ENCODE peak calls at places on chromosomes 5 and 9, in five cellular contexts. P, E, Z, K and T are unnamed samples.

GRCh38 chr9:136189394-136190236 is 15.3 kb downstream of the LHX3 start:
- DNase-seq in P (no peak), E (peak; percentile 43), Z (no peak), K (no peak), T (no peak)

GRCh38 chr9:2066312-2067273 is 51.4 kb downstream of the SMARCA2 start:
- DNase-seq in P (peak; percentile 26), E (no peak), Z (no peak), K (no peak), T (no peak)

GRCh38 chr5:55521903-55522302 is 12.9 kb downstream of the PLPP1 start:
- DNase-seq in P (no peak), E (no peak), Z (no peak), K (no peak), T (no peak)

GRCh38 chr9:135857843-135858242 is 49.5 kb downstream of the CAMSAP1 start:
- DNase-seq in P (no peak), E (no peak), Z (no peak), K (no peak), T (peak; percentile 45)

GRCh38 chr9:136085815-136086212 is 9.3 kb downstream of the NACC2 start:
- DNase-seq in P (no peak), E (peak; percentile 95), Z (peak; percentile 45), K (no peak), T (no peak)

GRCh38 chr5:9160747-9161146 is 385.1 kb downstream of the SEMA5A start:
- DNase-seq in P (no peak), E (no peak), Z (no peak), K (no peak), T (no peak)

GRCh38 chr9:129626944-129627297 is 958 bp downstream of the NTMT1 start:
- DNase-seq in P (peak; percentile 92), E (no peak), Z (no peak), K (no peak), T (peak; percentile 90)

GRCh38 chr5:140236896-140237598 is 62.1 kb downstream of the CYSTM1 start:
- DNase-seq in P (no peak), E (no peak), Z (peak; percentile 47), K (no peak), T (no peak)

GRCh38 chr5:59793000-59793399 is 100.5 kb downstream of the PDE4D start:
- DNase-seq in P (peak; percentile 71), E (no peak), Z (peak; percentile 53), K (peak; percentile 72), T (no peak)

GRCh38 chr9:127972316-127972871 is 8.4 kb downstream of the EEIG1 start:
- DNase-seq in P (no peak), E (peak; percentile 82), Z (no peak), K (no peak), T (peak; percentile 72)
- H3K9me3 ChIP-seq in P (no peaks in the 10 kb centered on the region), E (no peaks in the 10 kb centered on the region), Z (no peaks in the 10 kb centered on the region), K (no peaks in the 10 kb centered on the region), T (no peaks in the 10 kb centered on the region)

GRCh38 chr9:68769852-68770251 is 64.8 kb downstream of the PIP5K1B start:
- DNase-seq in P (no peak), E (no peak), Z (no peak), K (no peak), T (no peak)
- H3K4me3 ChIP-seq in P (no peak overlapping the region), E (no peak overlapping the region), Z (no peak overlapping the region), K (no peak overlapping the region), T (no peak overlapping the region)

GRCh38 chr5:154049685-154050084 is 10.9 kb downstream of the MFAP3 start:
- DNase-seq in P (no peak), E (no peak), Z (no peak), K (no peak), T (no peak)

GRCh38 chr5:154047324-154047723 is 8.6 kb downstream of the MFAP3 start:
- DNase-seq in P (no peak), E (no peak), Z (no peak), K (no peak), T (no peak)

GRCh38 chr5:154044099-154044498 is 5.3 kb downstream of the MFAP3 start:
- DNase-seq in P (no peak), E (no peak), Z (no peak), K (no peak), T (peak; percentile 17)

GRCh38 chr5:154044585-154044984 is 5.8 kb downstream of the MFAP3 start:
- DNase-seq in P (no peak), E (no peak), Z (no peak), K (no peak), T (no peak)

GRCh38 chr5:154046486-154046885 is 7.7 kb downstream of the MFAP3 start:
- DNase-seq in P (no peak), E (no peak), Z (no peak), K (no peak), T (no peak)
- H3K9me3 ChIP-seq in P (no peaks in the 10 kb centered on the region), E (no peaks in the 10 kb centered on the region), Z (no peaks in the 10 kb centered on the region), K (no peaks in the 10 kb centered on the region), T (no peaks in the 10 kb centered on the region)

GRCh38 chr5:10455273-10455670 is 13.6 kb downstream of the ROPN1L start:
- DNase-seq in P (no peak), E (no peak), Z (no peak), K (no peak), T (no peak)

GRCh38 chr5:10453564-10453963 is 11.9 kb downstream of the ROPN1L start:
- DNase-seq in P (peak; percentile 28), E (no peak), Z (no peak), K (no peak), T (peak; percentile 82)

GRCh38 chr5:10456583-10457562 is 15.2 kb downstream of the ROPN1L start:
- DNase-seq in P (peak; percentile 82), E (no peak), Z (no peak), K (no peak), T (no peak)

GRCh38 chr5:10452768-10453331 is 11.2 kb downstream of the ROPN1L start:
- DNase-seq in P (peak; percentile 95), E (no peak), Z (no peak), K (no peak), T (peak; percentile 96)

DNA sequence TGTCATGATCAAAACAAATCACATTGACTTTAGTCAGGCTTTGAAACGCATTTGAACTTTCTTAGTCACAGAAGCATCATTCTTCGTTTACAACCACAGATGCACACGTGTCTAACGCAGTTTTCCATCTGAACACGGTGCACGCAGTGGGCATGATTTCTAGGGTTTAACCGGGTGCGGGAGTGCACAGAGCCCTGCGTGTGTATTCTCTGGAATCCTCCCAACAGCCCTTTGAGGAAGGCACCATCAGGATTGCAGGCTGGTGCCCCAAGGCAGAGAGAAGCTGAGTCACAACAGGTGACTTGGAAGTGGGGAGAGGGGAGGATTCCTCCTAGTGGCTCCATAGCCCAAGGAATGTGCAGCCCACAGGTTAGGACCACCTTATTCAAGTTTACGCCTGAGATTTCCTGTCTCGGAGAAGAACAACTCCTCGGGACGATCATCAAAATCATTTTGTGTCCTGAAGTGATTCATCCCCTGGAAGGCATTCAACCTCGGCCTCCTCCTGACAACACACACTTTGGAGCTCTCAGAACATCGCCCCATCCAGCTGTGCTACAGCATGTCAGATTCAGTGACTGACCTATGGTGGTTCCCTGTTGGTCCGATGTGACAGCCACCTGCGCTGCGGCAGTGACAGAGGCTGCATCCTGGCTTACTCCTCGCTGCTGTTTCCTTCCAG is 13.1 kb downstream of the ROPN1L start:
- DNase-seq in P (peak; percentile 83), E (no peak), Z (no peak), K (no peak), T (peak; percentile 94)
- H3K4me3 ChIP-seq in P (no peak overlapping the region), E (no peak overlapping the region), Z (no peak overlapping the region), K (no peak overlapping the region), T (peak overlapping the region; percentile 36)